ENCODE peak calls at places on chromosomes 13 and 19, in four cellular contexts. S is tibial artery, O is stomach, H is A549. K is an unnamed sample.

GRCh38 chr13:59305896-59306295 is 857.8 kb downstream of the DIAPH3 start:
- DNase-seq in S (no peak), O (no peak), H (no peak), K (no peak)

GRCh38 chr13:29503041-29503837 is 92.2 kb downstream of the SLC7A1 start:
- DNase-seq in S (no peak), O (no peak), H (no peak), K (no peak)

GRCh38 chr19:54209058-54209747 is 8.5 kb downstream of the RPS9 start:
- DNase-seq in S (no peak), O (no peak), H (peak), K (no peak)

GRCh38 chr19:10924597-10924996 is 3.8 kb downstream of the YIPF2 start:
- DNase-seq in S (no peak), O (no peak), H (no peak), K (no peak)

GRCh38 chr19:53195265-53195879 is 2.2 kb upstream of the ZNF665 start:
- DNase-seq in S (peak), O (peak), H (peak), K (peak)

GRCh38 chr13:20209937-20210336 is 17.2 kb upstream of the GJB2 start:
- DNase-seq in S (no peak), O (no peak), H (no peak), K (no peak)

GRCh38 chr19:30376272-30376671 is 4.1 kb downstream of the ZNF536 start:
- DNase-seq in S (peak), O (peak), H (no peak), K (no peak)

GRCh38 chr19:27392027-27392632 is 1820.8 kb downstream of the UQCRFS1 start:
- DNase-seq in S (no peak), O (peak), H (no peak), K (peak)

GRCh38 chr19:39167461-39168257 is 29.1 kb upstream of the NCCRP1 start:
- DNase-seq in S (no peak), O (peak), H (no peak), K (no peak)

GRCh38 chr19:7705387-7706187 is 3.7 kb upstream of the FCER2 start:
- DNase-seq in S (peak), O (peak), H (no peak), K (no peak)

GRCh38 chr19:10691883-10692282 is 9.4 kb upstream of the QTRT1 start:
- DNase-seq in S (no peak), O (no peak), H (no peak), K (no peak)

GRCh38 chr19:48818234-48818823 is 7.5 kb upstream of the BCAT2 start:
- DNase-seq in S (no peak), O (peak), H (no peak), K (no peak)

GRCh38 chr19:40639638-40639982 is 38.4 kb downstream of the LTBP4 start:
- DNase-seq in S (no peak), O (no peak), H (no peak), K (no peak)

GRCh38 chr13:36920612-36921185 is 661 bp upstream of the SMAD9 start:
- DNase-seq in S (no peak), O (no peak), H (no peak), K (no peak)

GRCh38 chr19:17205237-17206140 is 9.7 kb upstream of the USE1 start:
- DNase-seq in S (no peak), O (peak), H (peak), K (no peak)

GRCh38 chr13:44969858-44970484 is 19.3 kb downstream of the NUFIP1 start:
- DNase-seq in S (no peak), O (no peak), H (peak), K (no peak)

GRCh38 chr19:16594131-16594586 is 21.9 kb upstream of the SLC35E1 start:
- DNase-seq in S (no peak), O (no peak), H (no peak), K (no peak)

GRCh38 chr13:45198924-45199323 is 1.9 kb downstream of the KCTD4 start:
- DNase-seq in S (no peak), O (no peak), H (no peak), K (no peak)

GRCh38 chr19:39398297-39398864 is 7.2 kb downstream of the MED29 start:
- DNase-seq in S (peak), O (peak), H (peak), K (no peak)

GRCh38 chr13:83378901-83379300 is 503.4 kb downstream of the SLITRK1 start:
- DNase-seq in S (no peak), O (no peak), H (no peak), K (no peak)

GRCh38 chr19:42360787-42361544 is 29.1 kb downstream of the CNFN start:
- DNase-seq in S (no peak), O (no peak), H (no peak), K (no peak)

GRCh38 chr19:36605839-36606478 is 846 bp downstream of the ZNF382 start:
- DNase-seq in S (no peak), O (no peak), H (no peak), K (no peak)

GRCh38 chr19:7953060-7953459 is 9.6 kb upstream of the TIMM44 start:
- DNase-seq in S (no peak), O (no peak), H (no peak), K (no peak)

GRCh38 chr13:30169442-30169841 is 137.9 kb downstream of the KATNAL1 start:
- DNase-seq in S (no peak), O (no peak), H (no peak), K (no peak)

GRCh38 chr13:67619987-67620386 is 389.9 kb upstream of the PCDH9 start:
- DNase-seq in S (no peak), O (no peak), H (peak), K (no peak)

GRCh38 chr13:79621902-79622301 is 140.9 kb downstream of the NDFIP2 start:
- DNase-seq in S (no peak), O (no peak), H (no peak), K (no peak)

GRCh38 chr19:55080915-55081772 is 5.5 kb downstream of the EPS8L1 start:
- DNase-seq in S (no peak), O (peak), H (peak), K (no peak)

GRCh38 chr13:43464578-43465264 is 322.1 kb downstream of the ENOX1 start:
- DNase-seq in S (no peak), O (no peak), H (no peak), K (no peak)

GRCh38 chr13:32209670-32210069 is 105.5 kb downstream of the ZAR1L start:
- DNase-seq in S (no peak), O (no peak), H (no peak), K (no peak)

GRCh38 chr19:17209126-17210036 is 5.8 kb upstream of the USE1 start:
- DNase-seq in S (no peak), O (peak), H (peak), K (no peak)

GRCh38 chr19:47112166-47112663 is 1.4 kb downstream of the ZC3H4 start:
- DNase-seq in S (peak), O (peak), H (peak), K (peak)

GRCh38 chr19:28541029-28541428 is 671.9 kb downstream of the UQCRFS1 start:
- DNase-seq in S (no peak), O (no peak), H (no peak), K (no peak)

GRCh38 chr13:24863748-24864540 is 100.0 kb downstream of the RNF17 start:
- DNase-seq in S (no peak), O (no peak), H (no peak), K (no peak)

GRCh38 chr13:105165449-105166125 is 1369.9 kb downstream of the EFNB2 start:
- DNase-seq in S (no peak), O (no peak), H (no peak), K (no peak)

GRCh38 chr19:4707956-4708650 is 15.5 kb downstream of the DPP9 start:
- DNase-seq in S (no peak), O (peak), H (no peak), K (no peak)

GRCh38 chr19:4703671-4704316 is 19.8 kb downstream of the DPP9 start:
- DNase-seq in S (no peak), O (no peak), H (no peak), K (no peak)

GRCh38 chr19:4704317-4704673 is 19.3 kb downstream of the DPP9 start:
- DNase-seq in S (no peak), O (no peak), H (no peak), K (no peak)

GRCh38 chr19:4707322-4707721 is 16.3 kb downstream of the DPP9 start:
- DNase-seq in S (no peak), O (no peak), H (no peak), K (no peak)

DNA sequence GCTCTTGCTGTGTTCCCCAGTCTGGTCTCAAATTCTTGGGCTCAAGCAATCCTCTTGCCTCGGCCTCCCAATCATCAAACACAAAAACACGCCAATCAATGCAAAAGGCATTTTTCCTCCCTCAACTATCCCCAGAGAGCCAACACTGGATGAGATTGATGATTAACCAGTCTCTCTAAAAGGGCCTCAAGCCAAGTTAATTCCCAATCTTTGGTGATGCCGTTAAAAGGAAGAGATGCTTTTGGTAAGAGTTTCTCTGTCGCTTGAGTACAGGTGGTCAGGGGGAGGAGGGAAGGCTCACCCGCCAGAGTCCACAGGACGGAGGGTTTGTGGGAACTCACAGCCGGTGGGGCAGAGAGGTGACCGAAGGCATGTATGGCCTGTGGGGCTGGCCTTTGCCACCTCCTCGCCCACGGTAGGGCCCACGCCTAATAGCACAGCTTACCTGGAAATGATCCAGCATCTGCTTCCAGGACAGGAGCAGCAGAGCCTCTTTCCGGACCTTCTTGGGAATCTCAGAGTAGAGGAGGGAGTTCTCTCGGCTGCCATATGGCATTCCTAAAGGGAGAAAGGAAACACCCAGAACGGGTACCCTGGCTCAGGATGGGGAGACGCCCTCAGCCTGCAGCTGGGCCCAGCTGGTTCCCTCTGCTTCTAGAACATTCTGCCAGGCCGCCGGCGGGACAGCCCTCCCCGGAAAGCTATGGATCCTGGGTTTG is 18.1 kb downstream of the DPP9 start:
- DNase-seq in S (no peak), O (no peak), H (no peak), K (no peak)
- H3K4me3 ChIP-seq in S (no peak), O (no peak), H (no peak), K (no peak)

GRCh38 chr19:45595814-45596213 is 6.2 kb downstream of the GPR4 start:
- DNase-seq in S (no peak), O (no peak), H (no peak), K (no peak)

GRCh38 chr19:45600340-45600885 is 1.6 kb downstream of the GPR4 start:
- DNase-seq in S (no peak), O (no peak), H (no peak), K (no peak)

GRCh38 chr19:45599286-45599685 is 2.7 kb downstream of the GPR4 start:
- DNase-seq in S (no peak), O (no peak), H (no peak), K (no peak)

GRCh38 chr19:45598267-45599011 is 3.6 kb downstream of the GPR4 start:
- DNase-seq in S (no peak), O (no peak), H (no peak), K (no peak)

GRCh38 chr19:45597425-45598111 is 4.4 kb downstream of the GPR4 start:
- DNase-seq in S (no peak), O (no peak), H (no peak), K (no peak)
- H3K4me3 ChIP-seq in S (no peak), O (no peak), H (no peak), K (peak)

GRCh38 chr13:33285420-33286124 is at the start of gene STARD13:
- DNase-seq in S (peak), O (peak), H (peak), K (peak)

GRCh38 chr13:33286143-33286542 is 588 bp upstream of the STARD13 start:
- DNase-seq in S (no peak), O (no peak), H (no peak), K (no peak)

GRCh38 chr13:33283195-33283910 is 2.2 kb downstream of the STARD13 start:
- DNase-seq in S (no peak), O (no peak), H (no peak), K (no peak)

GRCh38 chr13:33284016-33284415 is 1.5 kb downstream of the STARD13 start:
- DNase-seq in S (no peak), O (no peak), H (no peak), K (no peak)

DNA sequence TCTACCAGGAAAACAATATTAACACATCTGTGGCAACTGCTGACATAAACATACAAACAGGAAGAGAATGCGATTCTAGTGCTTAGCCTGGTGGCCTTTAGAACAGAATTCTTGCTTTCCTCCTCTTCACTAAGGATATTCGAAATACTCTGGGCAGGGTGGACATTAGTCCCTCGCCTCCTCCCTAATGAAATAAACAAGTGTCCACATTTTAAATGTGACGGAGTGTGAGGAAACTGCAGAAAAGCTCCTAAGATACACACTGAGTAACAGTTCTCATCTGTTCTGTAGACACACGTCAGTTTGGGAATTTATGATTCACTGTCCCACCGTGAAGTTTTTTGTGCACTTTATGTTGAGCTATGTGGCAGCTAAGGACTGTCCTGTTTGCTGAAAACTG is 639 bp downstream of the STARD13 start:
- DNase-seq in S (no peak), O (no peak), H (no peak), K (no peak)
- H3K4me3 ChIP-seq in S (peak), O (peak), H (peak), K (peak)

DNA sequence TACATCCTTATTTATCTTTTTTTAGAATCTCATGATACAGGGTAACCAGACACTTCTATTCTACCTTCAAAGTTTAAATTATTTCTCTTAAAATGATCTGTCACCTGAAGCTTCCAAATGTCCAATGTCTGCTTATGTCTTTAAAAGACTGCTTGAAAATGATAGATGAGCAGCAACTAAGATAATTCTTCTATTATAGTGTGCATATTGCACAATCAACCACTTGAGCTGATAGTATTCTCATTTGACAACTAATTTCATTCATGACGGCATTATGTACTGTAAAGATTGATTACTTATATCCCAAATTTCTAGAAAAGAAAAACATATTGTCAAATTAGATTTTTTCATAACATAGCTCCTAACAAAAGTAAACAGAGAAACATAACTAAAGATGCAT is 1478.2 kb upstream of the MIR17HG start:
- DNase-seq in S (no peak), O (no peak), H (no peak), K (no peak)
- H3K4me3 ChIP-seq in S (no peak), O (no peak), H (no peak), K (no peak)

GRCh38 chr13:99433543-99434075 is 67.7 kb upstream of the TM9SF2 start:
- DNase-seq in S (no peak), O (no peak), H (no peak), K (no peak)
- H3K4me3 ChIP-seq in S (no peak), O (no peak), H (no peak), K (no peak)

GRCh38 chr19:2754659-2755447 is 15.0 kb upstream of the SLC39A3 start:
- DNase-seq in S (no peak), O (no peak), H (no peak), K (no peak)

GRCh38 chr19:2756921-2757881 is 17.4 kb upstream of the SLC39A3 start:
- DNase-seq in S (no peak), O (no peak), H (no peak), K (no peak)

GRCh38 chr19:2755811-2756210 is 16.0 kb upstream of the SLC39A3 start:
- DNase-seq in S (no peak), O (no peak), H (no peak), K (no peak)

GRCh38 chr19:2755448-2755705 is 15.6 kb upstream of the SLC39A3 start:
- DNase-seq in S (no peak), O (no peak), H (no peak), K (no peak)

DNA sequence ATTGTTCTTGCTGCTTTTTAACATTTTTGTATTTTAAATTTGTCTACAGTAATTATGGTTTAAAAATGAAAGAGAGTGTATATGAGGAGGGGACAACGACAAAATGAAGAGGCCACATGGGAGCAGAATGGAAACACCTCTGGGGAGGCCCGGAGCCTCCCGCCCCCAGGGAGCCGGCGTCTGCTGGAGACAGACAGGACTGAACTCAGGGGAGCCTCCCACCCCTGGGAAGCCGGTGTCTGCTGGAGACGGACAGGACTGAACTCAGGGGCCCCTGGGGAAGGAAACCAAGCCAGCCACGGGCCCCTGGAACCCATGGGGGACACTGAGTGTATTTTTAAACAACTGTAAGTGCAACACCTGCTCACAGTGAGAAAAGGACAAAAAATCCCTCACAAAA is 16.7 kb upstream of the SLC39A3 start:
- DNase-seq in S (no peak), O (no peak), H (no peak), K (no peak)
- H3K4me3 ChIP-seq in S (no peak), O (no peak), H (no peak), K (no peak)

DNA sequence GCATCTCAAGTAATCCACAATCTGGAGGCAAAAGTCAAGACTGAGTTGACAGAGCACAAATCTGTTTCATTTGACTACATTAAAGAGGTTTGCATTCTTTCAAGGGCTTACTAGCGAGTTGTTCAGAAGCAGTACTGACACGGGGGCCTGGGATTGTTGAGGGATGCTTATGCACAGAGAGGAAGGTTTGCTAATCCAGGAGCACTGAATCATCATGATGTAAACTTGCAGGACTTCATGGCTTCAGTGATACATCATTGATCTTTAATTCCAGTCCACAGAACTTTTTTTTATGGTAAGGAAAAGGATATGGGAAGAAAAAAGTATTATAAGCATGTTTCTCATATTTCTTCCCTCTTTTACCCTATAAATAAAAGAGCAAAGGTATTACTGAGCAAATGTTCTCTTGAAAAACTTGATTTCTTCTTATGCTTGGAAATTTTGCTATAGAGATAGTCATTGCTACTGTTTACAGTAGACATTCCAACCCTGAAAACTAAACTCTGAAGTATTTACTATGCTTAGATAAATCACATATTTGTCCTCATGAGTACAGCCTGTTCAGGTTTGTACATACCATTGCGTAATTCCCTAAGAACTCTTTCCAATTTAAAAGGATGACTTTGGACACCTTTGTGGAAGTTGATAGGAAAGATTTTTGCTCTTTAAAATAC is 65.8 kb upstream of the KPNA3 start:
- DNase-seq in S (no peak), O (no peak), H (peak), K (no peak)
- H3K4me3 ChIP-seq in S (no peak), O (no peak), H (peak), K (no peak)

DNA sequence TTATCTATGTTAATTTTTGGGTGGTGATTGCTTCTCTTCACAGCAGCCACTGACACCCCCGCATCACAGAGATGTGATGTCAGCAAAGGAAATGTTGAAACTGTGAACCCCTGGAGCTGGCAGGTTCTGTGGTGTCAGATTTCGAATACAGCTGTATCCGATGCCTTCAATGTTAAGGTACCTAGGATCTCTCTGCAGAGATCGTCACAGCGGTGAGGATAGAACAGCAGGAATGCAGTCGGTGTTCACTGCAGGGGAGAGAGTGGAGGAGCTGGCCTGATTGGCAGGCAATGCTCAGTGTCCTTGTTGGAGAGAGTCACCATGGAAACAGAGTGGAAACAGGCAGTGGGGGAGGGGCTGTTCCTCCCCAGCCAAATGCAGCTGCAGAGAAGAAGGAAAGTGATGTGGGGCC is 79.5 kb upstream of the ZNF835 start:
- DNase-seq in S (no peak), O (no peak), H (no peak), K (no peak)
- H3K4me3 ChIP-seq in S (no peak), O (no peak), H (no peak), K (no peak)